ENCODE peak calls at places on chromosomes 1 and 21, in eight cellular contexts. Y is HCT116, L is endothelial cell of umbilical vein, W is A549, A is K562, V is HepG2, E is H1, Z is GM12878. G is an unnamed sample.

GRCh38 chr1:110770832-110771231 is 96.1 kb upstream of the KCNA3 start:
- DNase-seq in Y (no peak), L (no peak), W (no peak), A (no peak), V (no peak), E (no peak), Z (no peak), G (no peak)

GRCh38 chr1:157154940-157155514 is 16.8 kb upstream of the ETV3 start:
- DNase-seq in Y (no peak), L (peak), W (peak), A (peak), V (peak), E (no peak), Z (no peak), G (peak)

GRCh38 chr21:43333301-43334062 is 93.4 kb downstream of the SIK1 start:
- DNase-seq in Y (no peak), L (peak), W (peak), A (no peak), V (peak), E (no peak), Z (no peak), G (no peak)

GRCh38 chr1:3460653-3461237 is 6.3 kb downstream of the ARHGEF16 start:
- DNase-seq in Y (no peak), L (no peak), W (no peak), A (no peak), V (peak), E (no peak), Z (no peak), G (no peak)

GRCh38 chr1:48526045-48526714 is 54.2 kb upstream of the SPATA6 start:
- DNase-seq in Y (no peak), L (no peak), W (no peak), A (no peak), V (no peak), E (no peak), Z (no peak), G (no peak)

GRCh38 chr1:182253319-182253718 is 138.3 kb downstream of the GLUL start:
- DNase-seq in Y (no peak), L (no peak), W (no peak), A (no peak), V (no peak), E (no peak), Z (no peak), G (no peak)

GRCh38 chr1:160865316-160865715 is 2.6 kb upstream of the CD244 start:
- DNase-seq in Y (no peak), L (no peak), W (no peak), A (no peak), V (no peak), E (no peak), Z (no peak), G (peak)

GRCh38 chr1:36342426-36343185 is 19.2 kb upstream of the EVA1B start:
- DNase-seq in Y (no peak), L (peak), W (peak), A (peak), V (no peak), E (no peak), Z (no peak), G (peak)

GRCh38 chr1:159913451-159914192 is 11.7 kb downstream of the TAGLN2 start:
- DNase-seq in Y (no peak), L (no peak), W (peak), A (no peak), V (no peak), E (no peak), Z (no peak), G (no peak)

GRCh38 chr1:6802893-6803292 is 17.6 kb downstream of the CAMTA1 start:
- DNase-seq in Y (no peak), L (no peak), W (no peak), A (no peak), V (no peak), E (no peak), Z (no peak), G (no peak)

GRCh38 chr1:168613689-168614655 is 37.6 kb downstream of the XCL1 start:
- DNase-seq in Y (no peak), L (no peak), W (no peak), A (no peak), V (no peak), E (no peak), Z (no peak), G (no peak)

GRCh38 chr1:156551066-156551643 is 21.2 kb downstream of the IQGAP3 start:
- DNase-seq in Y (no peak), L (no peak), W (no peak), A (no peak), V (peak), E (no peak), Z (no peak), G (no peak)

GRCh38 chr1:198564716-198565115 is 24.2 kb upstream of the ATP6V1G3 start:
- DNase-seq in Y (no peak), L (no peak), W (no peak), A (no peak), V (no peak), E (no peak), Z (no peak), G (no peak)

GRCh38 chr1:229991724-229992333 is 75.2 kb upstream of the GALNT2 start:
- DNase-seq in Y (no peak), L (no peak), W (no peak), A (no peak), V (no peak), E (no peak), Z (no peak), G (no peak)

GRCh38 chr1:2914702-2915101 is 106.6 kb upstream of the ACTRT2 start:
- DNase-seq in Y (no peak), L (no peak), W (no peak), A (no peak), V (no peak), E (no peak), Z (no peak), G (no peak)

GRCh38 chr1:200161801-200162200 is 134.3 kb downstream of the NR5A2 start:
- DNase-seq in Y (no peak), L (no peak), W (no peak), A (no peak), V (no peak), E (no peak), Z (no peak), G (no peak)

GRCh38 chr1:219523411-219523810 is 89.5 kb downstream of the ZC3H11B start:
- DNase-seq in Y (no peak), L (no peak), W (no peak), A (no peak), V (no peak), E (no peak), Z (no peak), G (no peak)

GRCh38 chr1:207752456-207753132 is 740 bp downstream of the CD46 start:
- DNase-seq in Y (no peak), L (peak), W (peak), A (no peak), V (peak), E (no peak), Z (no peak), G (peak)

GRCh38 chr1:84724128-84724860 is 34.0 kb upstream of the SSX2IP start:
- DNase-seq in Y (peak), L (no peak), W (peak), A (peak), V (peak), E (peak), Z (no peak), G (peak)

GRCh38 chr1:94045465-94046056 is 75.4 kb downstream of the ABCA4 start:
- DNase-seq in Y (peak), L (peak), W (peak), A (peak), V (peak), E (peak), Z (no peak), G (peak)

GRCh38 chr1:230143534-230143933 is 76.5 kb downstream of the GALNT2 start:
- DNase-seq in Y (no peak), L (no peak), W (no peak), A (peak), V (no peak), E (no peak), Z (no peak), G (no peak)

GRCh38 chr1:225517697-225518096 is 89.9 kb upstream of the LBR start:
- DNase-seq in Y (no peak), L (no peak), W (peak), A (peak), V (no peak), E (no peak), Z (no peak), G (peak)

GRCh38 chr1:173395762-173396161 is 81.4 kb upstream of the PRDX6 start:
- DNase-seq in Y (no peak), L (no peak), W (no peak), A (peak), V (no peak), E (no peak), Z (no peak), G (no peak)

GRCh38 chr1:32774464-32774808 is 42.7 kb downstream of the YARS1 start:
- DNase-seq in Y (no peak), L (no peak), W (no peak), A (no peak), V (no peak), E (no peak), Z (no peak), G (no peak)

GRCh38 chr1:32771561-32772280 is 45.4 kb downstream of the YARS1 start:
- DNase-seq in Y (no peak), L (no peak), W (no peak), A (no peak), V (no peak), E (no peak), Z (no peak), G (no peak)

GRCh38 chr1:32772281-32773017 is 44.7 kb downstream of the YARS1 start:
- DNase-seq in Y (no peak), L (no peak), W (no peak), A (peak), V (no peak), E (no peak), Z (no peak), G (no peak)

GRCh38 chr1:32773764-32774463 is 43.2 kb downstream of the YARS1 start:
- DNase-seq in Y (no peak), L (no peak), W (no peak), A (peak), V (no peak), E (no peak), Z (no peak), G (peak)

GRCh38 chr1:32773018-32773763 is 44.0 kb downstream of the YARS1 start:
- DNase-seq in Y (peak), L (peak), W (peak), A (peak), V (peak), E (peak), Z (peak), G (peak)
- TF ChIP-seq POLR2A in Y (no peak), L (no peak), W (no peak), A (no peak), V (no peak), E (peak), Z (peak), G (no peak)

GRCh38 chr1:39958801-39959200 is 3.9 kb downstream of the MFSD2A start:
- DNase-seq in Y (no peak), L (no peak), W (no peak), A (no peak), V (no peak), E (no peak), Z (no peak), G (no peak)

GRCh38 chr1:39957299-39958020 is 2.5 kb downstream of the MFSD2A start:
- DNase-seq in Y (no peak), L (no peak), W (no peak), A (no peak), V (no peak), E (no peak), Z (no peak), G (no peak)

GRCh38 chr1:39959651-39960333 is 4.8 kb downstream of the MFSD2A start:
- DNase-seq in Y (no peak), L (no peak), W (no peak), A (no peak), V (no peak), E (no peak), Z (no peak), G (no peak)

GRCh38 chr1:39962450-39962825 is 7.5 kb downstream of the MFSD2A start:
- DNase-seq in Y (no peak), L (no peak), W (no peak), A (no peak), V (no peak), E (no peak), Z (no peak), G (no peak)

DNA sequence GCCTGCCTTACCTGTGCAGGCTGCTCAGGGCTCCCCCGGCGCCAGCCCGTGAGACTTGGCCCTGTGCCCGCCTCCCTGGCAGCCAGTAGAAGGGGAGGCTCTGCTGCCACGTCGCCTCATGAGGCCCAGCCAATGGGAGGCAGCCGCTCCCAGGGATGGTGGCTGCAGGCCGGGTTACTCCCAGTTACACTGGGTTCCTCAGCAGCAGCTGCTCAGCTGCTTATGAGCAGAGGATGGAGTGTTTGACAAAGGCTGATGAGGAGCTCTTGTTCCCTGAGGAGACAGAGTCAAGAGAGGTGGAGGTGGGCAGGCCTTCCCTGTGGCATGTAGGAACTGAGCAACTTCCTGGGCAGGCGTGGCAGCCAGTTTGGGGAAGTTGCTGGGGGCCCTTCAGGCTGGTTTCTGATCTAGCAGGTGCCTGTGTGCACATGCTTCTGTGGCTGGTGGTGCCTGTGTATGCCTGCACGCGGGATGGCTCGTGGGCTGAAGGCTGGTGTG is 5.6 kb downstream of the MFSD2A start:
- DNase-seq in Y (no peak), L (no peak), W (no peak), A (no peak), V (no peak), E (no peak), Z (peak), G (peak)
- TF ChIP-seq MAX in Y (no peak), L (no peak), W (no peak), A (no peak), V (no peak), E (no peak), Z (peak), G (peak)

GRCh38 chr1:117366982-117367768 is at the start of gene MAN1A2:
- DNase-seq in Y (peak), L (peak), W (peak), A (peak), V (peak), E (peak), Z (peak), G (peak)
- TF ChIP-seq POLR2A in Y (peak), L (peak), W (peak), A (peak), V (peak), E (no peak), Z (peak), G (peak)

DNA sequence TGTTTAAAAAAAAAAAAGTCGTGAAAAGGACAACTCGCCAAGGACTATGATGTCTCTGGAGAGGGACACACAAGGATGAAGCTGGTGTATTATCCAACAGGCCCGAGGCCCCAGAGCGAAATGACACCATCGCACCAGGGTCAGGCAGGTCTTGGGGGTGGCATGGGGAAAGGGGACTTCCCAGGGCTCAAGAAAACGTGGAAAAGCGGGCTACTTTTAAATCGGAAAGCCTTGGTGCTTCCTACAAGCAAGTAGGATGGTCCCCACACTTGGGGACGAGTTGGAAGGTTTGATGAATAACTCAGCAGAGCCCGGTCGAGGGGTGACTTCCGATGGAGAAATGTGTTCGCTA is 505 bp upstream of the GNPAT start:
- DNase-seq in Y (no peak), L (peak), W (no peak), A (peak), V (no peak), E (no peak), Z (no peak), G (no peak)
- TF ChIP-seq MAX in Y (no peak), L (no peak), W (no peak), A (no peak), V (no peak), E (no peak), Z (no peak), G (no peak)

DNA sequence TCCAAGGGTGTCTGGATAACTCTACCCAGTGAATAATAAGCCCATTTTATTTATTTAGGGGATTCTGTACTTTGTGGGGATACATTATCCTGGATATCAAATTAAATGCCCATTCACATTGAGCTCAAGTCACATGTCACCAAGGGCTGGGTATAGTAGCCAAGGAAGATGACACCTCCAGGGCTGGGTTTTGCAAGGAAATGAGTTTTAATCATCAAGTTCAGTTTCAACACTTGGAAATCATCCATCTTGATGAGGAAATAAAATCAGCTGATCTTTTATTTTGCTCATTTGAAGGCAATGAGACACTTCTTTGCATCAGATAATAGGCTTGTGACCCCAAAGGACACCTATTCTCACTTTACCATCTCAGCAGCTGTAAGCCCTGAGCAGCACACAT is 80.0 kb upstream of the TNR start:
- DNase-seq in Y (no peak), L (no peak), W (no peak), A (no peak), V (no peak), E (no peak), Z (no peak), G (no peak)
- TF ChIP-seq POLR2A in Y (no peak), L (no peak), W (no peak), A (no peak), V (no peak), E (no peak), Z (no peak), G (no peak)

DNA sequence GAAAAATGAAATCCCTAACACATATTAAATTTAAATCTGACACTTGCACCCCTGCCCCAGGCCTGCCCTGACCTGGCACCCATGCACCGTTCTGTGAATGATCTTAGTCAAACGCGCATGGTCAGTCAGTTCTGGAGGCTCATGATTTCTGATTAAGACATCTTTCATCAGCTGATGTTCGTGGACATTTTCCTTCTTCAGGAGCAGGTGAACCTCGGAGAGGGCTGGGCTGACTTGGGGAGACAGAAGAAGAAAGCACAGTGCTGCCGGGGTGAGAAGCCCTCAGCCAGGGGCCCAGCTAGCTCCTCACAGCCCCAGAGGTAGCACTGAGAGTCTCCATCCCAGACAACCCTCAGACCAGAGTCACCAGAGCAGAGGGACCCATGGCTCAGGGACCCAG is 134.5 kb upstream of the AJAP1 start:
- DNase-seq in Y (no peak), L (no peak), W (no peak), A (no peak), V (no peak), E (no peak), Z (no peak), G (no peak)
- TF ChIP-seq MAX in Y (no peak), L (no peak), W (no peak), A (no peak), V (no peak), E (no peak), Z (no peak), G (no peak)